ENCODE peak calls at places on chromosomes 4 and X, in six cellular contexts. E is fibroblast of lung, Q is prostate gland, P is IMR-90, U is heart left ventricle, C is A549. T is an unnamed sample.

GRCh38 chrX:101217689-101218088 is 1.9 kb upstream of the DRP2 start:
- DNase-seq in Q (no peak), P (no peak), E (no peak), C (no peak), U (no peak), T (no peak)

GRCh38 chr4:20544645-20545044 is 155.6 kb upstream of the PACRGL start:
- DNase-seq in U (no peak), E (peak), Q (no peak), C (peak), P (peak), T (peak)

GRCh38 chr4:113125418-113125817 is 76.0 kb downstream of the ANK2 start:
- DNase-seq in P (no peak), U (no peak), Q (no peak), E (no peak), C (no peak), T (no peak)

GRCh38 chr4:3655485-3656429 is 110.4 kb upstream of the ADRA2C start:
- DNase-seq in C (no peak), Q (no peak), E (no peak), U (no peak), P (no peak), T (no peak)

GRCh38 chrX:40502688-40503087 is 78.1 kb upstream of the ATP6AP2 start:
- DNase-seq in Q (no peak), P (no peak), C (no peak), U (no peak), E (no peak), T (no peak)

GRCh38 chrX:150872773-150873336 is 25.6 kb downstream of the CD99L2 start:
- DNase-seq in U (no peak), Q (no peak), E (no peak), C (no peak), P (no peak), T (no peak)

GRCh38 chr4:108287834-108288413 is 119.2 kb upstream of the LEF1 start:
- DNase-seq in P (no peak), E (peak), C (no peak), Q (no peak), U (no peak), T (no peak)

GRCh38 chr4:41665808-41666207 is 82.7 kb downstream of the PHOX2B start:
- DNase-seq in E (no peak), P (no peak), Q (no peak), U (no peak), C (no peak), T (no peak)

GRCh38 chrX:2325076-2325784 is 175.5 kb downstream of the DHRSX start:
- DNase-seq in U (peak), E (peak), C (no peak), P (peak), Q (peak), T (peak)

GRCh38 chrX:16212436-16212835 is 45.2 kb downstream of the MAGEB17 start:
- DNase-seq in E (no peak), P (peak), Q (no peak), U (no peak), C (no peak), T (peak)

GRCh38 chr4:98481167-98481566 is 177.2 kb downstream of the TSPAN5 start:
- DNase-seq in C (no peak), E (peak), U (peak), P (no peak), Q (no peak), T (no peak)

GRCh38 chr4:108359130-108359709 is 190.5 kb upstream of the LEF1 start:
- DNase-seq in P (no peak), Q (no peak), U (no peak), E (no peak), C (no peak), T (no peak)

GRCh38 chr4:54484361-54484760 is 173.4 kb upstream of the KIT start:
- DNase-seq in Q (no peak), C (no peak), P (no peak), E (no peak), U (no peak), T (no peak)

GRCh38 chr4:7679431-7679830 is 244.7 kb upstream of the PSAPL1 start:
- DNase-seq in P (no peak), U (no peak), Q (no peak), E (no peak), C (no peak), T (no peak)

GRCh38 chrX:10685923-10686595 is 65.7 kb upstream of the MID1 start:
- DNase-seq in C (no peak), P (peak), E (peak), U (no peak), Q (no peak), T (peak)

DNA sequence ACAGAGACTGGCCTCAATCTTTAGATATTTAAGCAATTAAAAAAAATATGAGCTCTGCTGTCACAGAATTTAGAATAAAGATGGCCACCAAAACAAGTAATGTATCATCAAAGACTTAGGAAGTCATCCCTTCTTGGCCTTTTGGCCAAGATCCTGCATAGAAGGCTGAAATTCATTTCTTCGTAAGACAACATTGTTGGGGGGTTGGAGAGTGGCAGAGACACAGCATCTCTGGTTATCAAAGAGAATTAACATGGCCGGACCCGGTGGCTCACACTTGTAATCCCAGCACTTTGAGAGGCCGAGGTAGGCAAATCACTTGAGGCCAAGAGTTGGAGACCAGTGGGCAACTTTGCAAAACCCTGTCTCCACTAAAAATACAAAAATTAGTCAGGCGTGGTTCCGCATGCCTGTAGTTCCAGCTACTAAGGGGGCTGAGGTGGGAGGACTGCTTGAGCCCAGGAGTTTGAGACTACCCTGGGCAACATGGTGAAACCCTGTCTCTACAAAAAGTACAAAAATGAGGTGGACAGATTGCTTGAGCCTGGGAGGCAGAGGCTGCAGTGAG is 4.0 kb downstream of the PPM1K start:
- DNase-seq in P (no peak), E (no peak), U (no peak), Q (no peak), C (no peak), T (no peak)
- H3K4me3 ChIP-seq in P (no peak), E (no peak), U (peak), Q (no peak), C (no peak), T (no peak)

GRCh38 chr4:26719954-26720552 is 136.2 kb downstream of the TBC1D19 start:
- DNase-seq in Q (no peak), U (no peak), E (peak), C (no peak), P (peak), T (peak)
- TF ChIP-seq CTCF in Q (no peak), U (peak), E (peak), C (peak), P (peak), T (peak)

GRCh38 chr4:158771776-158772175 is 3.0 kb downstream of the FNIP2 start:
- DNase-seq in U (no peak), P (no peak), Q (no peak), E (no peak), C (no peak), T (no peak)
- H3K4me3 ChIP-seq in U (no peak), P (no peak), Q (no peak), E (no peak), C (no peak), T (no peak)

GRCh38 chr4:131052646-131053045 is 1956.7 kb downstream of the C4orf33 start:
- DNase-seq in P (no peak), Q (no peak), C (no peak), U (no peak), E (peak), T (no peak)

GRCh38 chr4:131054489-131055019 is 1958.6 kb downstream of the C4orf33 start:
- DNase-seq in Q (no peak), E (no peak), U (no peak), C (no peak), P (no peak), T (no peak)
- TF ChIP-seq CTCF in Q (no peak), E (no peak), U (no peak), C (no peak), P (no peak), T (no peak)